ENCODE peak calls at places on chromosomes 7 and 10, in five cellular contexts. C, S, M, W and V are unnamed samples.

GRCh38 chr10:124717358-124717757 is 26.8 kb downstream of the FAM53B start:
- DNase-seq in C (no peak), M (no peak), W (no peak), S (peak), V (no peak)

GRCh38 chr7:21966271-21966670 is 20.6 kb upstream of the CDCA7L start:
- DNase-seq in W (no peak), M (no peak), S (no peak), C (no peak), V (no peak)

GRCh38 chr10:131703941-131704340 is 196.9 kb upstream of the PPP2R2D start:
- DNase-seq in W (no peak), S (no peak), M (no peak), C (no peak), V (no peak)

GRCh38 chr10:99784731-99785441 is 2.4 kb downstream of the ABCC2 start:
- DNase-seq in M (no peak), C (no peak), W (no peak), S (no peak), V (peak)

GRCh38 chr7:74199551-74200355 is 10.1 kb upstream of the LAT2 start:
- DNase-seq in S (no peak), C (no peak), W (no peak), M (peak), V (no peak)

GRCh38 chr10:124636271-124636993 is 107.7 kb downstream of the FAM53B start:
- DNase-seq in M (no peak), S (no peak), W (peak), C (no peak), V (peak)

GRCh38 chr10:88865281-88865876 is 13.7 kb upstream of the ANKRD22 start:
- DNase-seq in C (no peak), M (peak), W (no peak), S (no peak), V (no peak)

GRCh38 chr7:57165285-57165899 is 33.2 kb upstream of the ZNF479 start:
- DNase-seq in S (no peak), C (no peak), M (no peak), W (no peak), V (no peak)

GRCh38 chr10:12793106-12793505 is 208.4 kb downstream of the CCDC3 start:
- DNase-seq in M (no peak), S (no peak), C (no peak), W (no peak), V (no peak)

GRCh38 chr10:16606421-16606820 is 84.7 kb upstream of the C1QL3 start:
- DNase-seq in S (no peak), C (no peak), W (no peak), M (peak), V (no peak)

GRCh38 chr7:141785711-141786552 is 4.1 kb upstream of the TAS2R5 start:
- DNase-seq in C (peak), W (no peak), S (no peak), M (peak), V (peak)

GRCh38 chr10:102596506-102596971 is 47.7 kb upstream of the TRIM8 start:
- DNase-seq in W (no peak), M (peak), C (peak), S (peak), V (peak)

GRCh38 chr10:121910673-121911420 is 17.0 kb downstream of the ATE1 start:
- DNase-seq in W (no peak), M (peak), S (no peak), C (no peak), V (no peak)

GRCh38 chr7:73778801-73779389 is 8.8 kb upstream of the CLDN3 start:
- DNase-seq in S (no peak), C (no peak), W (no peak), M (no peak), V (no peak)

GRCh38 chr10:19043431-19043830 is 5.2 kb upstream of the MALRD1 start:
- DNase-seq in S (no peak), C (no peak), W (no peak), M (peak), V (no peak)

GRCh38 chr10:69045441-69046300 is 42.2 kb upstream of the SRGN start:
- DNase-seq in C (no peak), M (peak), W (no peak), S (no peak), V (no peak)

GRCh38 chr10:82037076-82037475 is 162.1 kb downstream of the NRG3 start:
- DNase-seq in M (no peak), W (no peak), C (no peak), S (no peak), V (no peak)

GRCh38 chr7:108660465-108660864 is 90.8 kb downstream of the DNAJB9 start:
- DNase-seq in S (no peak), M (peak), C (peak), W (no peak), V (peak)

GRCh38 chr7:50321678-50322077 is 17.2 kb downstream of the IKZF1 start:
- DNase-seq in W (no peak), C (no peak), M (no peak), S (no peak), V (no peak)

GRCh38 chr10:110432084-110432483 is 65.6 kb upstream of the DUSP5 start:
- DNase-seq in C (no peak), W (no peak), S (no peak), M (no peak), V (no peak)

GRCh38 chr10:117398014-117398413 is 22.8 kb upstream of the PDZD8 start:
- DNase-seq in W (no peak), S (no peak), M (no peak), C (no peak), V (no peak)

DNA sequence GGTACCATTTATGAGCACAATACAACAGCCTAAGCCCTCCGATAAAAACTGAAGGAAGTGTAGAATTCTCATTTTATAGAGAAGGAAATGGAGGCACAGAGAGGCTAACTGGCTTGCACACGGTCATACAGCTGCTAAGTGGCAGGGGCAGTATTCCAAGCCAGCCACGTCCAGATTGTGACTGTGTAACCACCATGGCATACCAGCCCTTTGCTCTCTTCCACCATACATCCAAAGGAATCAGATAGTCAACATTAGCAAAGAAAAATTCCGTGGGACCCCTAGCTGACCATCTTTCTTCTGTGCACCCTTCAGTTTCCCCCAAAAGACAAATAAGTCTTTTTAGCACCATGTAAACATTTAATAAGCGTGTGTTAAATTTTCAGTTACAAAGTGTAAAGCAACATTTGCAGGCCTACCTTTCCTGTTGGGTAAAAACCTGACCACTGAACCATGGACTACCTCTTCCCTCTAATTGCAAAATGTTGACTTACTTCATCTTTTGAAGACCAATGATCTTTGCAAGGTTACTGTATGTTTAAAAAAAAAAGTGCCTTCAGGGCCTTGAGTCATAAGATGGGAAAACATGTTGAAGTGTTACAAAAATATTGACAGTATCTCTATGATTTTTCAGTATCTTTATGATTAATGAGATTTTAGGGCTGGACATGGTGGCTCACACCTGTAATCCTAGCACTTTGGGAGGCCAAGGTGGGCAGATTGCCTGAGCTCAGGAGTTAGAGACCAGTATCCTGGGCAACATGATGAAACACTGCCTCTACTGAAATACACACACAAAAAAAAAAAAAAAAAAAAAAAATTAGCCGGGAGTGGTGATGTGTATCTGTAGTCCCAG is 24.3 kb upstream of the PDZD8 start:
- DNase-seq in W (no peak), M (no peak), C (no peak), S (no peak), V (no peak)
- H3K4me3 ChIP-seq in W (no peak), M (no peak), C (no peak), S (no peak), V (no peak)

GRCh38 chr10:112375721-112376577 is 2.0 kb downstream of the ACSL5 start:
- DNase-seq in W (peak), C (no peak), S (peak), M (peak), V (no peak)

GRCh38 chr10:112374724-112375541 is 1.0 kb downstream of the ACSL5 start:
- DNase-seq in S (no peak), C (no peak), M (no peak), W (no peak), V (peak)

GRCh38 chr10:112370424-112370819 is 3.5 kb upstream of the ACSL5 start:
- DNase-seq in M (no peak), W (no peak), S (no peak), C (no peak), V (no peak)

GRCh38 chr10:112376578-112376855 is 2.6 kb downstream of the ACSL5 start:
- DNase-seq in M (no peak), W (no peak), S (no peak), C (no peak), V (no peak)

DNA sequence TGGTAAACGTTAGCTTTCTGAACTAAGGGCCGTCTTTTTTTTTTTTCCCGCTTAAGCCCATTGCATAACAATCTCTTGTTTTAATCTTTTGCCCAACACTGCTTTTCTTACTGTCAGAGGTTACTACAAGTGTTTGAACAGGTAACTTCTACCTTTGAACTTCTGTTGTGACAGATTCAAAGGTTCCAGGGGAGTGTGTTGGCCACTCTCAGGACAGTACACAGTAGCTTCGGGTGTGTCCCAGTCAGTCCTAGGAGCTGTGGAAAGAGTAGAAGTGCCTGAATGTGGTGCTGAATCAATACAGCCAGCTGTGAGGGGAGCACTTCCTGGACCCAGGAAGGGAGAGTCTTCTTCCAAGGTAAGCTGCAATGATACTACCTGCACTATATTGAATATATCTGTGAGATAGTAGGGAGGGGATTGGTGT is at the start of gene ACSL5:
- DNase-seq in C (no peak), W (no peak), M (no peak), S (no peak), V (no peak)
- H3K4me3 ChIP-seq in C (no peak), W (peak), M (no peak), S (no peak), V (no peak)

DNA sequence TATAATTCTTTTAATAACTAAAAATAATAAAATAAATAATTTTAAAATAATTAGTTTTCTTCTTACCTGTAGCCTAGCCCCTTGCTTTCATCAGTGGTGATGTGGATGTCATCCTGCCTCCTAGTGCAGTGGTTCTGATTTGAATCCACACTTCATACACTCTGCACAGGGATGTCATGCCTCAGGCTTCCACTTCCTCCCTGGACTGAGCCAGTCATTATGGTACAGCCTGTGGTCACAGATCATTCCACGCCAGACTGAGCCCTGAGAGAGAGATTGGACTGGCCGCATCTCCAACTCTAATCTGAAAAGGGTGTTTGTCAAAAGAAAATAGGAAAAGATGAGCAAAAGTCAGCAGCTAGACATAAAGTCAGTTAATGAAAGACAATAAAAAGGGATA is 436.2 kb upstream of the IGFBP3 start:
- DNase-seq in M (no peak), S (no peak), W (no peak), C (no peak), V (no peak)
- H3K4me3 ChIP-seq in M (no peak), S (no peak), W (no peak), C (no peak), V (no peak)

DNA sequence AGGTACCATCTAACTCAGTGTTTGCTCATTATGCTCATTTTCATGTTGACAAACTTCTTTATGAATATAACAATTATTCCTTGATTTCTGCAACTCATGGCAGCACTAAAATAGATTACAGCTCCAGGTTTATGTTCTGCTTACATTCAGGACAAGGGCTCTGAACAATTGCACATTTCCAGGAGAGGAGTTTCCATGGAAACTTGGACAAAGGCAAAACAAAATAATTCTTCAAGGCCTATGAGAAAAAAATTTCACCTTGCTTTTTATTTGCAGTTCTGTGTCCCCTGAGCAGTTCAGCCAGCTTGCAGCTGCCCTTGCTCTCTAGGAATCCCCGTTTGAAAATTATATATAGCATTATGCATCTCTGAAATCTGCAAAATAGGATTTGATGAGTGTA is 71.7 kb downstream of the ARL4A start:
- DNase-seq in M (peak), W (no peak), S (no peak), C (no peak), V (no peak)
- H3K4me3 ChIP-seq in M (no peak), W (no peak), S (no peak), C (no peak), V (no peak)

DNA sequence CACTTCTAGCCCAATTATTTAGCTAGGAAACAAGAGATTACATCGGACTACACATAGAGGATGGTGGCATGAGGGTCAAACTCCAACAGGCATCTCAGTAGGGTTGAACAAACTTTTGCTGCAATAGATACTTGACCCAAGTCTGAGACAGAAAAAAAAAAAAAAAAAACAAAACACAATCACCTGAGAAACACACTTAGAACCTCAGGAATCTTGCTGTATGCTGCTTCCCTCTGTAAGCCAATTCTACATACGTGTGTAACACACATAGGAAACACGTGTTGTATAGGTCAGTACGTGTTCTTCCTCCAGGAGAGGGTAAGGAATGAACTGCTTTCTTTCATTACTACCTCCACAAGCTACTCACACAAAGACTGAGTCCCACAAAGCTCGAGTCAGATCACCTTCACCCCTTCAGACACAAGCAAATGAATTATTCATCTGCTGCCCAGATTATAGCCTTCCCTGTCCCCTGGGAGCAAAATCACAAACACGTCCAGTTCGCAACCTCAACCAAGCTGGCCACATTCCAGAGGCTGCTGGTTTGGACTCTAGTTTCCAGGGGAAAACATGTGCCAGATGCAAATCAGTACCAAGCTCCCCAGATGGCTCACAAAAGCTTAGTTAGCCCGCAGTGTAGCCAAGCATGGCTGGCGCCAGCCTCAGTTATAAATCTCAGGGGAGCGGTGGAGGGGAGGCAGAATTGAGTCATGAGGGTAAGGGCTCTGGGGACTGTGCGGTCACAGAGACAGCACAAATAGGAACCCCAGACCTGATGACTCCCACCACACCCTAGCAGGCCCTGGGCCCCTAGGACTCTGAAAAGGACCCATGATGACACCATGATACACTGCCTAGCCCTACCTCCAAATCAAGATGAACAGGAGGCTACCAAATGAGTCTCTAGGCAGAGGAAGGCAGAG is 15.1 kb downstream of the PSAP start:
- DNase-seq in M (peak), S (peak), W (no peak), C (no peak), V (no peak)
- H3K4me3 ChIP-seq in M (no peak), S (peak), W (no peak), C (no peak), V (no peak)

GRCh38 chr10:30488319-30488718 is 54.3 kb downstream of the MAP3K8 start:
- DNase-seq in S (no peak), W (no peak), M (no peak), C (no peak), V (no peak)
- H3K4me3 ChIP-seq in S (no peak), W (no peak), M (no peak), C (no peak), V (no peak)